ENCODE peak calls at places on chromosomes 7 and 10, in five cellular contexts. B, P, H, X and G are unnamed samples.

GRCh38 chr7:25777969-25778767 is 373.8 kb upstream of the NFE2L3 start:
- DNase-seq in X (no peak), B (no peak), P (peak), H (no peak), G (no peak)

GRCh38 chr10:30803901-30804322 is 174.4 kb upstream of the LYZL2 start:
- DNase-seq in P (no peak), H (no peak), X (no peak), B (peak), G (no peak)

GRCh38 chr10:89502556-89502955 is 32.8 kb downstream of the SLC16A12 start:
- DNase-seq in H (no peak), B (no peak), P (no peak), X (no peak), G (no peak)

GRCh38 chr7:137692399-137692798 is 154.4 kb downstream of the DGKI start:
- DNase-seq in X (no peak), P (no peak), B (no peak), H (no peak), G (no peak)

GRCh38 chr7:19715499-19715898 is 6.7 kb upstream of the POLR1F start:
- DNase-seq in B (no peak), X (no peak), P (no peak), H (no peak), G (no peak)

GRCh38 chr10:24814568-24815313 is 91.1 kb upstream of the ARHGAP21 start:
- DNase-seq in B (no peak), H (no peak), P (no peak), X (no peak), G (no peak)

GRCh38 chr10:45282061-45282460 is 33.3 kb downstream of the OR13A1 start:
- DNase-seq in B (no peak), P (no peak), H (no peak), X (no peak), G (no peak)

GRCh38 chr10:110356628-110357245 is 52.0 kb upstream of the SMNDC1 start:
- DNase-seq in B (peak), P (no peak), H (peak), X (no peak), G (no peak)

GRCh38 chr10:47024399-47025252 is 113.4 kb downstream of the PTPN20 start:
- DNase-seq in P (peak), B (peak), X (peak), H (peak), G (peak)

GRCh38 chr10:125004571-125005311 is 62.8 kb downstream of the ZRANB1 start:
- DNase-seq in B (no peak), P (no peak), H (no peak), X (peak), G (peak)

GRCh38 chr7:16926283-16926682 is 44.5 kb upstream of the AGR3 start:
- DNase-seq in X (no peak), B (peak), P (no peak), H (no peak), G (no peak)

GRCh38 chr10:90917968-90918318 is 2.9 kb downstream of the ANKRD1 start:
- DNase-seq in H (no peak), B (no peak), P (no peak), X (no peak), G (no peak)

GRCh38 chr7:77799078-77799964 is 748 bp downstream of the PHTF2 start:
- DNase-seq in X (peak), P (peak), B (no peak), H (peak), G (no peak)

GRCh38 chr7:265998-266850 is 23.7 kb upstream of the FOXL3 start:
- DNase-seq in X (peak), B (no peak), H (no peak), P (no peak), G (no peak)

GRCh38 chr7:117019786-117020604 is 66.7 kb downstream of the ST7 start:
- DNase-seq in B (peak), H (no peak), P (peak), X (no peak), G (peak)

GRCh38 chr10:4947039-4947634 is 16.1 kb upstream of the AKR1C1 start:
- DNase-seq in B (no peak), H (no peak), P (no peak), X (no peak), G (no peak)

GRCh38 chr10:15420858-15421257 is 49.8 kb upstream of the FAM171A1 start:
- DNase-seq in P (no peak), X (no peak), H (no peak), B (no peak), G (no peak)

GRCh38 chr7:106114735-106115383 is 2.7 kb upstream of the SYPL1 start:
- DNase-seq in P (no peak), H (no peak), B (no peak), X (no peak), G (no peak)